ENCODE peak calls at places on chromosomes 2 and 18, in ten cellular contexts. Y, N, I, X, O, U, E, V, C and L are unnamed samples.

GRCh38 chr2:64212801-64213321 is 68.6 kb upstream of the PELI1 start:
- DNase-seq in Y (no peak), U (peak), I (peak), N (no peak), O (peak), E (no peak), C (no peak), V (peak), X (peak), L (peak)

GRCh38 chr2:19979932-19980331 is 10.0 kb downstream of the WDR35 start:
- DNase-seq in U (no peak), N (no peak), O (no peak), V (no peak), X (peak), C (no peak), E (no peak), I (no peak), Y (no peak), L (no peak)

GRCh38 chr18:56678836-56679565 is 27.8 kb downstream of the WDR7 start:
- DNase-seq in N (peak), C (no peak), I (no peak), X (no peak), U (no peak), V (peak), O (peak), E (no peak), Y (no peak), L (no peak)

GRCh38 chr2:217399288-217399687 is 539.4 kb upstream of the TNP1 start:
- DNase-seq in O (no peak), C (no peak), U (no peak), I (peak), Y (no peak), E (no peak), N (no peak), V (no peak), X (no peak), L (peak)

GRCh38 chr2:63408530-63408929 is 179.7 kb downstream of the WDPCP start:
- DNase-seq in E (no peak), N (no peak), Y (no peak), C (no peak), U (no peak), X (no peak), I (no peak), V (peak), O (peak), L (no peak)

GRCh38 chr2:63500398-63500797 is 87.9 kb downstream of the WDPCP start:
- DNase-seq in I (no peak), C (no peak), N (no peak), E (no peak), V (peak), Y (no peak), X (no peak), U (no peak), O (peak), L (no peak)

GRCh38 chr18:27057459-27058302 is 127.4 kb downstream of the CHST9 start:
- DNase-seq in I (no peak), N (no peak), V (no peak), X (no peak), O (no peak), E (no peak), Y (no peak), U (no peak), C (no peak), L (no peak)

GRCh38 chr2:160869411-160869810 is 290.8 kb upstream of the TANK start:
- DNase-seq in U (peak), Y (no peak), N (no peak), V (peak), C (no peak), O (peak), X (peak), I (peak), E (no peak), L (peak)

GRCh38 chr2:228409493-228409892 is 228.0 kb upstream of the SPHKAP start:
- DNase-seq in Y (no peak), V (no peak), C (no peak), I (no peak), N (no peak), X (no peak), U (no peak), E (no peak), O (no peak), L (no peak)

GRCh38 chr2:144459937-144460336 is 60.0 kb downstream of the ZEB2 start:
- DNase-seq in Y (no peak), I (peak), O (no peak), X (peak), V (no peak), U (no peak), C (no peak), N (no peak), E (no peak), L (peak)

GRCh38 chr2:19839438-19839837 is 62.3 kb downstream of the TTC32 start:
- DNase-seq in E (no peak), N (no peak), X (no peak), C (no peak), I (no peak), V (no peak), U (no peak), Y (no peak), O (no peak), L (no peak)

GRCh38 chr2:240168546-240169361 is 28.3 kb upstream of the OTOS start:
- DNase-seq in N (no peak), Y (peak), E (peak), O (no peak), V (no peak), I (no peak), C (peak), X (no peak), U (no peak), L (no peak)

GRCh38 chr18:50262977-50263376 is 3.3 kb downstream of the CFAP53 start:
- DNase-seq in N (no peak), X (no peak), O (no peak), C (no peak), U (no peak), Y (no peak), V (no peak), E (no peak), I (no peak), L (no peak)

GRCh38 chr18:50273203-50274043 is 7.1 kb upstream of the CFAP53 start:
- DNase-seq in N (no peak), O (no peak), U (no peak), V (peak), C (no peak), X (no peak), E (no peak), I (no peak), Y (no peak), L (no peak)

GRCh38 chr18:50266248-50266704 is at the start of gene CFAP53:
- DNase-seq in E (peak), U (peak), N (peak), O (peak), I (peak), V (peak), Y (peak), C (peak), X (peak), L (peak)

GRCh38 chr18:50272593-50272992 is 6.3 kb upstream of the CFAP53 start:
- DNase-seq in U (no peak), E (no peak), V (no peak), N (no peak), C (no peak), X (no peak), I (no peak), O (no peak), Y (no peak), L (no peak)

GRCh38 chr18:50268022-50268747 is 1.9 kb upstream of the CFAP53 start:
- DNase-seq in Y (peak), N (peak), I (peak), V (peak), O (no peak), X (peak), C (peak), E (peak), U (no peak), L (peak)
- H3K4me3 ChIP-seq in Y (peak), N (peak), I (peak), V (peak), O (peak), X (peak), C (peak), E (peak), U (no peak), L (peak)

DNA sequence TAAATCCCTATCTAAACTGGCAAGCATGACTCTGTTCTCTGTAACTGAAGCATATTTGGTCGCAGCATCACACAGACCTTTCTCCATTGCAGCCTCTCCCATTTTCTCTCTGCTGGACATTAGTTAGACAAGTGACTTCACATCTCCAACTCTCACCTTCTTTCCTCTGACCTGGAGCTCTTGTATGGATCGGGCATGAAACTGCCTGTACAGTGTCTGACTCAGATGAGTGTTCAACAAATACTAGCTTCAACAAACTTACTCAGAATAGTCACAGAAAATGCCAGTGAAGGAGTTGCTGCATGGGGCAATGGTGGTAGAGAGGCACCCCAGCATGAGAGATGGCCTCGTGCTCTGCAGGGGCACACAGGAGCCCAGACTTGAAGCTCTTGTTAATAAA is 104.7 kb upstream of the COPS8 start:
- DNase-seq in Y (no peak), U (no peak), V (peak), C (no peak), E (no peak), X (no peak), I (no peak), N (no peak), O (peak), L (no peak)
- TF ChIP-seq CTCF in Y (no peak), U (no peak), V (no peak), C (no peak), E (no peak), X (no peak), I (no peak), N (no peak), O (no peak), L (no peak)

GRCh38 chr2:230642966-230643365 is 69.7 kb upstream of the CAB39 start:
- DNase-seq in N (no peak), V (no peak), X (no peak), O (no peak), U (peak), Y (no peak), E (no peak), C (no peak), I (no peak), L (no peak)
- H3K4me3 ChIP-seq in N (no peak), V (no peak), X (no peak), O (no peak), U (no peak), Y (no peak), E (no peak), C (no peak), I (no peak), L (no peak)

GRCh38 chr2:223894009-223894408 is 51.1 kb downstream of the WDFY1 start:
- DNase-seq in U (no peak), N (no peak), X (no peak), Y (no peak), C (no peak), V (no peak), E (no peak), O (no peak), I (no peak), L (no peak)
- TF ChIP-seq CTCF in U (no peak), N (no peak), X (no peak), Y (no peak), C (no peak), V (no peak), E (no peak), O (no peak), I (no peak), L (no peak)

DNA sequence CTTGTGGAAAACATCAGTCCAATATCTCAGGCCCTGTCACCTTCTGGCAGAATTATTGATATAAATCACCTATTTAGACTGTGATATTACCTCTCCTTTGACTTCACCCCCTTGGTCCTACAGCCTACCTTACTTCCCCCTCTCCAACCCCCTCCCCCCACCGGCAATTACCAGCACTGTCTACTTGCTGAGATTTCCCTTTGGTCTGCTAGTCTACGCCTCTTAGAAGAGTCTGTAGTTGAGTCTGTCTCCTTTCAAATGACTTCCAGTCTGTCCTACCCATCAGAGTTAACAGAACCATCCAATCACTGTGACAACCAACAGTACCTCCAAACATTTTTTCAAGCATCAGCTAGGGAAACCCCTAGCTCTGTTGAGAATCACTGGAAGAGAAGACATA is 3.0 kb upstream of the ASNSD1 start:
- DNase-seq in C (no peak), E (no peak), V (no peak), N (no peak), Y (no peak), U (no peak), O (no peak), I (no peak), X (no peak), L (no peak)
- H3K4me3 ChIP-seq in C (no peak), E (no peak), V (no peak), N (no peak), Y (no peak), U (no peak), O (no peak), I (no peak), X (no peak), L (no peak)

GRCh38 chr2:120879401-120880295 is 144.0 kb downstream of the GLI2 start:
- DNase-seq in X (peak), E (no peak), I (no peak), U (no peak), C (peak), V (no peak), Y (no peak), N (no peak), O (no peak), L (peak)
- TF ChIP-seq CTCF in X (no peak), E (no peak), I (no peak), U (no peak), C (no peak), V (no peak), Y (no peak), N (no peak), O (no peak), L (peak)

DNA sequence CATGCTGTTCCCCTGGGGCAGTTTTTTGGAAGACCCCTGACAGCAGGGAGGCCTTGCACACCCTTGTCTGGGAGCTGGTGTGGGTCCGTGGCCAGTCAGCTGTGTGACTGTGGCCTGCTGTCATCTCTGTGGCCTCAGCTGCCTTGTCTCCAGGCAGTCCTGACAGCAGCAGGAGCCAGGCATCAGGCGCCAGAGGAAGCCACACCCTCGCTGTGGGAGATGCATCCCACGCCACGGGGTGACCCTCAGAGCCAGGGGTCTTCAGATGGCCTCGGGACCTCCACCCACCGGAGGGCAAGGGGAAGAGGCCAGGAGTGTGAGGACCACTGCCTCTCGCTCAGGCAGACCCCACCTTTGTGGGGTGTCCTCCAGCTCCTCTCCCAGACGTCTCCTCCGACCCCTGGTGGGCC is 5.0 kb downstream of the BOK start:
- DNase-seq in Y (peak), O (no peak), I (no peak), C (peak), X (no peak), V (no peak), N (no peak), U (no peak), E (peak), L (no peak)
- H3K4me3 ChIP-seq in Y (no peak), O (no peak), I (no peak), C (no peak), X (no peak), V (no peak), N (no peak), U (no peak), E (no peak), L (no peak)

GRCh38 chr2:70140978-70141753 is 49.7 kb downstream of the C2orf42 start:
- DNase-seq in Y (peak), X (peak), I (peak), O (peak), V (peak), C (peak), E (peak), N (peak), U (peak), L (peak)
- TF ChIP-seq CTCF in Y (peak), X (peak), I (peak), O (peak), V (peak), C (peak), E (peak), N (peak), U (peak), L (peak)

DNA sequence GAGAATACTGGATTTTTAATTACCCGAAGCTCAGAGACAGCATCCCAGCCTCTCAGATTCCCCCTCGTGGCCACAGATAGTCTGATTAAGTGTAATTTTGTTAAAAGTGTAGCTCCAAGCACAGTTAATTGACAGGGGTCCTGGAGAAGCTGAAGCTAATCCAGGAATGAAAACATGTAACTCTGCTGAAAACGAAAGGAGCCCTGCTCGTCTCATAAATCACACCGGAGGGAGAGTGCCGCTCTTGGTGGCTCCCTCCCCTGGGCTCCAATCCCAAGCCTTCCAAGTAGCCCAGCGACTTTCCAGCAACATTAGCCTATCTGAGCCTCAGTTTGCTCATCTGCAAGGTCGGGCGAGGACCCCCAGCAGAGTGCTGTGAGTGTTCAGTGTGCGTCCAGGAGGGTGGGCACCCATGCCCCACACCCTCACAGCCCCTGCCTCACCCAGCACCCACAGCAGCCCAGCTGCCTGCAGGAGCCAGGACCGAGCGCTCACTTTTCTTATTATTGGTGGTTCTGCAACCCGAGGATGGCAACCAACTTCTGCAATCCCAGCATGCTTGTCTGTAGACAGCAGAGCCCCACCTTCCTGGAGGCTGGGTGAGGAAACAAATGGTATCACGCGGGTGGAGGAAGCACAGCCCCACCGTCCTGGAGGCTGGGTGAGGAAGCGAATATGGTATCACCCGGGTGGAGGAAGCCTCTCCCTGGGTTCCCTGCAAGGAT is 220.8 kb upstream of the RAB6C start:
- DNase-seq in O (no peak), E (no peak), C (peak), Y (peak), X (no peak), N (no peak), U (peak), V (no peak), I (no peak), L (no peak)
- H3K4me3 ChIP-seq in O (no peak), E (peak), C (peak), Y (peak), X (no peak), N (no peak), U (no peak), V (no peak), I (no peak), L (no peak)